ENCODE peak calls at places on chromosomes 7 and 10, in seven cellular contexts. P is effector CD4-positive, alpha-beta T cell; N is WERI-Rb-1; B is astrocyte; R is mesothelial cell of epicardium; K is fibroblast of the conjunctiva; G is upper lobe of right lung. X is an unnamed sample.

GRCh38 chr7:143934526-143935340 is at the start of gene OR2F2:
- DNase-seq in K (no peak), G (no peak), P (no peak), R (no peak), N (no peak), B (peak), X (no peak)

GRCh38 chr7:1708640-1709249 is 38.7 kb downstream of the ELFN1 start:
- DNase-seq in N (peak), P (no peak), G (peak), R (no peak), K (no peak), B (no peak), X (no peak)

GRCh38 chr7:2043316-2044039 is 189.3 kb downstream of the MAD1L1 start:
- DNase-seq in B (no peak), R (peak), P (peak), K (no peak), N (peak), G (peak), X (no peak)

GRCh38 chr7:88224596-88225275 is 4.9 kb upstream of the SRI start:
- DNase-seq in G (no peak), N (no peak), B (peak), P (no peak), R (no peak), K (no peak), X (no peak)

GRCh38 chr7:98123073-98123696 is 16.5 kb downstream of the LMTK2 start:
- DNase-seq in K (no peak), N (no peak), B (no peak), G (no peak), P (no peak), R (no peak), X (no peak)

GRCh38 chr7:2969398-2970306 is 74.0 kb downstream of the CARD11 start:
- DNase-seq in P (no peak), G (no peak), K (no peak), R (no peak), N (no peak), B (no peak), X (no peak)

GRCh38 chr10:89138755-89139154 is 68.4 kb downstream of the CH25H start:
- DNase-seq in N (no peak), K (no peak), R (no peak), B (no peak), G (no peak), P (no peak), X (no peak)

GRCh38 chr7:30782690-30783089 is 11.5 kb downstream of the MINDY4 start:
- DNase-seq in R (no peak), N (no peak), K (no peak), G (no peak), B (no peak), P (no peak), X (no peak)

GRCh38 chr7:98051118-98051744 is 55.4 kb upstream of the LMTK2 start:
- DNase-seq in P (peak), K (no peak), R (no peak), B (no peak), G (no peak), N (peak), X (peak)

GRCh38 chr7:137221467-137221866 is 122.1 kb downstream of the PTN start:
- DNase-seq in R (no peak), G (no peak), B (no peak), P (no peak), K (no peak), N (no peak), X (no peak)

GRCh38 chr7:77657427-77658331 is 38.6 kb upstream of the RSBN1L start:
- DNase-seq in N (no peak), P (no peak), K (peak), B (no peak), R (no peak), G (no peak), X (peak)

GRCh38 chr7:155856656-155857055 is 44.4 kb upstream of the SHH start:
- DNase-seq in B (no peak), G (no peak), N (no peak), R (no peak), K (no peak), P (no peak), X (no peak)

GRCh38 chr10:102644066-102644645 is at the start of gene TRIM8:
- DNase-seq in B (no peak), P (peak), G (peak), N (peak), R (no peak), K (no peak), X (peak)

GRCh38 chr10:124166431-124167125 is 73.2 kb upstream of the CHST15 start:
- DNase-seq in K (no peak), G (no peak), R (peak), P (no peak), B (no peak), N (no peak), X (no peak)

GRCh38 chr7:126774077-126774476 is 478.7 kb downstream of the GRM8 start:
- DNase-seq in G (no peak), P (no peak), R (no peak), K (no peak), B (no peak), N (no peak), X (no peak)

GRCh38 chr10:103703941-103704919 is 151.1 kb downstream of the SH3PXD2A start:
- DNase-seq in G (no peak), R (no peak), K (no peak), P (no peak), B (no peak), N (peak), X (no peak)

GRCh38 chr7:29350351-29350750 is 155.8 kb downstream of the CHN2 start:
- DNase-seq in G (no peak), R (no peak), N (no peak), P (no peak), B (peak), K (no peak), X (no peak)

GRCh38 chr7:128110641-128111365 is 79.6 kb upstream of the LRRC4 start:
- DNase-seq in B (no peak), R (no peak), G (peak), P (no peak), K (no peak), N (no peak), X (no peak)

GRCh38 chr10:13590886-13591285 is 4.1 kb downstream of the PRPF18 start:
- DNase-seq in R (no peak), P (no peak), G (no peak), N (no peak), B (no peak), K (no peak), X (no peak)

GRCh38 chr7:87474533-87475358 is 734 bp downstream of the ABCB4 start:
- DNase-seq in K (no peak), P (no peak), R (no peak), G (no peak), B (peak), N (no peak), X (no peak)

GRCh38 chr10:110634527-110635209 is 9.5 kb upstream of the RBM20 start:
- DNase-seq in B (no peak), N (no peak), R (no peak), P (no peak), K (no peak), G (no peak), X (peak)

GRCh38 chr10:60707841-60708240 is 70.4 kb upstream of the CDK1 start:
- DNase-seq in K (no peak), G (no peak), N (no peak), B (no peak), R (no peak), P (no peak), X (no peak)

GRCh38 chr10:120587061-120587460 is 130.0 kb downstream of the PLPP4 start:
- DNase-seq in K (no peak), G (no peak), P (no peak), B (no peak), R (no peak), N (no peak), X (no peak)

GRCh38 chr10:53406532-53406931 is 633.9 kb upstream of the MBL2 start:
- DNase-seq in N (no peak), G (no peak), P (no peak), B (no peak), R (no peak), K (no peak), X (no peak)

GRCh38 chr10:122053314-122053713 is 64.4 kb downstream of the TACC2 start:
- DNase-seq in K (no peak), G (peak), B (no peak), N (no peak), P (no peak), R (no peak), X (no peak)

X was measured in NCI-H2171.